ENCODE peak calls at places on chromosomes 2 and 18, in eight cellular contexts. M is body of pancreas, H is left ventricle myocardium inferior, A is adrenal gland, O is AG04450, Y is endodermal cell, Q is GM23338, C is GM12878. U is an unnamed sample.

GRCh38 chr2:128395196-128395595 is 76.5 kb upstream of the HS6ST1 start:
- DNase-seq in M (no peak), H (no peak), A (no peak), O (no peak), Y (peak; percentile 44), Q (no peak), C (no peak), U (no peak)

GRCh38 chr2:71785550-71785951 is 332.2 kb downstream of the DYSF start:
- DNase-seq in M (no peak), H (no peak), A (no peak), O (no peak), Y (peak; percentile 39), Q (no peak), C (no peak), U (peak; percentile 1)

GRCh38 chr18:48655460-48655859 is 116.6 kb downstream of the CTIF start:
- DNase-seq in M (no peak), H (no peak), A (no peak), O (no peak), Y (no peak), Q (no peak), C (no peak), U (no peak)

GRCh38 chr2:96110621-96111256 is 5.6 kb downstream of the ADRA2B start:
- DNase-seq in M (no peak), H (peak; percentile 12), A (no peak), O (no peak), Y (no peak), Q (no peak), C (no peak), U (no peak)

GRCh38 chr2:181126311-181126710 is 145.9 kb downstream of the UBE2E3 start:
- DNase-seq in M (no peak), H (no peak), A (no peak), O (no peak), Y (no peak), Q (no peak), C (no peak), U (no peak)

GRCh38 chr18:57533399-57533884 is 53.1 kb downstream of the FECH start:
- DNase-seq in M (no peak), H (no peak), A (peak; percentile 65), O (no peak), Y (peak; percentile 76), Q (peak; percentile 56), C (no peak), U (no peak)

GRCh38 chr2:45852450-45853150 is 201.1 kb downstream of the PRKCE start:
- DNase-seq in M (no peak), H (no peak), A (no peak), O (no peak), Y (no peak), Q (no peak), C (no peak), U (no peak)

GRCh38 chr2:176843208-176843607 is 369.4 kb upstream of the HNRNPA3 start:
- DNase-seq in M (no peak), H (no peak), A (no peak), O (no peak), Y (no peak), Q (no peak), C (no peak), U (no peak)

GRCh38 chr2:156396126-156396525 is 40.1 kb upstream of the GPD2 start:
- DNase-seq in M (no peak), H (no peak), A (no peak), O (no peak), Y (no peak), Q (no peak), C (peak; percentile 73), U (no peak)

GRCh38 chr2:233247744-233248143 is 3.7 kb upstream of the ATG16L1 start:
- DNase-seq in M (no peak), H (no peak), A (no peak), O (no peak), Y (no peak), Q (no peak), C (no peak), U (no peak)

GRCh38 chr2:28586864-28587263 is 91.0 kb downstream of the PLB1 start:
- DNase-seq in M (no peak), H (no peak), A (no peak), O (no peak), Y (no peak), Q (no peak), C (no peak), U (no peak)

GRCh38 chr18:362914-363295 is 95.1 kb upstream of the THOC1 start:
- DNase-seq in M (no peak), H (no peak), A (no peak), O (no peak), Y (no peak), Q (no peak), C (no peak), U (no peak)

GRCh38 chr2:240231838-240232244 is 91.4 kb upstream of the OTOS start:
- DNase-seq in M (peak; percentile 10), H (no peak), A (peak; percentile 20), O (no peak), Y (peak; percentile 46), Q (no peak), C (no peak), U (peak; percentile 2)

GRCh38 chr2:240233891-240234502 is 93.5 kb upstream of the OTOS start:
- DNase-seq in M (no peak), H (peak; percentile 21), A (no peak), O (no peak), Y (peak; percentile 47), Q (no peak), C (no peak), U (no peak)

GRCh38 chr2:240234503-240234951 is 94.1 kb upstream of the OTOS start:
- DNase-seq in M (peak; percentile 13), H (peak; percentile 14), A (peak; percentile 16), O (no peak), Y (no peak), Q (no peak), C (no peak), U (no peak)

GRCh38 chr2:240232264-240232915 is 91.9 kb upstream of the OTOS start:
- DNase-seq in M (no peak), H (peak; percentile 12), A (peak; percentile 40), O (no peak), Y (no peak), Q (no peak), C (no peak), U (no peak)

DNA sequence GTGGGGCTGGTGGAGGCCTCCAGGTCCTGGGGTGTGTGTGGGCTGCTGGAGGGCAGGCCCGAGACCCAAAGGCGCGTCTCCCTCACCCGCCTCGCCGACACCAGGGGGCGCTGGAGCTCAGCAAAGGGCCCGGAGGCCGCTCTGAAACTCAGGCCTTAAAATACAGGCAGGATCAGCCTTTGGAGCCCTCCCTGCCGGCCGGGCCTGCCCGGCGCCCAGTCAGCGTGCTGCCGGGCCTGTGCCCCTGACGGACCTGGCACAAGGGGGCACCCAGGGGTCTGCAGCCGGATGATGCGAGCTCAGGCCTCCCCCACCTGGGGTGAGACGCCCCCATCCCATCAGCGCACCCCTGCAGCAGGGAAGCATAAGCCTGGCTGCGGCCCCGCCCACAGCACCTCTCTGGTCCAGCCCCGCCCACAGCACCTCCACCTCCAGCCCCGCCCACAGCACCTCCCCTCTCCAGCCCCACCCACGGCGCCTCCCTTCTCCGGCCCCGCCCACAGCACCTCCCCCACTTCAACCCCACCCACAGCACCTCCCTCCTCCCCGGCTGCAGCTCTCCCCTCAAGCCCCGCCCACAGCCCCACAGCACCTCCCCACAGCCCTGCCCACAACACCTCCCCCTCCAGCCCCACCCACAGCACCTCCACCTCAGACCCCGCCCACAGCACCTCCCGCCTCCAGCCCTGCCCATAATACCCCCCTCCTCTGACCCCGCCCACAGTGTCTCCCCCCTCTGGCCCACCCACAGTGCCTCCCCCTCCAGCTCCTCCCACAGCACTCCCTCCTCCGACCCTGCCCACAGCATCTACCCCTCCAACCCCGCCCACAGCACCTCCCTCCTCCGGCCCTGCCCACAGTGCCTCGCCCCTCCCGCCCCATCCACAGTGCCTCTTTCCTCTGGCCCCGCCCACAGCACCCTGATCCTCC is 92.8 kb upstream of the OTOS start:
- DNase-seq in M (peak; percentile 93), H (peak; percentile 85), A (peak; percentile 98), O (no peak), Y (peak; percentile 97), Q (peak; percentile 96), C (no peak), U (peak; percentile 88)
- TF ChIP-seq CTCF in M (peak; percentile 88), H (peak; percentile 89), A (peak; percentile 89), O (peak; percentile 92), Y (peak; percentile 98), Q (peak; percentile 76), C (peak; percentile 46), U (peak; percentile 87)

DNA sequence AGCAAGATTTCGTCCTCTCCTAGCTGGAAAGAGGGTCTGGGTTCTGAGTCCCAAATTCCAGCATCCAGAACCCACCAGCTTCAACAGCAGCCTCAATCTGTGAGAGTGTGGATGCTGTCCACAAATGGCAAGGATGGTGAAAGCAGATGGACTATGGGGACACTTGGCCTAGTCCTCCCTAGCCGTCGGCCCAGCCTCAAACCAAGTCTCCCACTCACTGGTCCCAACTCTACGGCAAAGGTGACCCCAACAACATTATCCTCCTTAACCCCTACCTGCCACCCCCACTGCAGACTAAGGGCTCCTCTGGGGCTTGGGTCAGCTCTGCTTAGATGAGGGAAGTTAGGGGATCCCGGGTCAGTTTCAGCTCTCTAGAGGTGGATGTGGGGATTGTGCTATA is 57.3 kb downstream of the TNS1 start:
- DNase-seq in M (peak; percentile 9), H (no peak), A (no peak), O (no peak), Y (no peak), Q (no peak), C (no peak), U (no peak)
- H3K27ac ChIP-seq in M (no peak overlapping the region), H (peak overlapping the region; percentile 95), A (peak overlapping the region; percentile 46), O (no peak overlapping the region), Y (no peak overlapping the region), Q (no peak overlapping the region), C (no peak overlapping the region), U (no peak overlapping the region)

GRCh38 chr2:42203792-42204191 is 34.6 kb downstream of the EML4 start:
- DNase-seq in M (no peak), H (no peak), A (no peak), O (no peak), Y (no peak), Q (no peak), C (no peak), U (no peak)
- TF ChIP-seq CTCF in M (no peak), H (no peak), A (no peak), O (no peak), Y (no peak), Q (no peak), C (no peak), U (no peak)

GRCh38 chr2:106208874-106209273 is 14.8 kb upstream of the UXS1 start:
- DNase-seq in M (no peak), H (no peak), A (no peak), O (no peak), Y (no peak), Q (no peak), C (no peak), U (no peak)

GRCh38 chr2:106205488-106205887 is 11.4 kb upstream of the UXS1 start:
- DNase-seq in M (no peak), H (no peak), A (no peak), O (no peak), Y (no peak), Q (no peak), C (no peak), U (no peak)

GRCh38 chr2:106207246-106207645 is 13.1 kb upstream of the UXS1 start:
- DNase-seq in M (no peak), H (no peak), A (no peak), O (no peak), Y (no peak), Q (no peak), C (no peak), U (no peak)

DNA sequence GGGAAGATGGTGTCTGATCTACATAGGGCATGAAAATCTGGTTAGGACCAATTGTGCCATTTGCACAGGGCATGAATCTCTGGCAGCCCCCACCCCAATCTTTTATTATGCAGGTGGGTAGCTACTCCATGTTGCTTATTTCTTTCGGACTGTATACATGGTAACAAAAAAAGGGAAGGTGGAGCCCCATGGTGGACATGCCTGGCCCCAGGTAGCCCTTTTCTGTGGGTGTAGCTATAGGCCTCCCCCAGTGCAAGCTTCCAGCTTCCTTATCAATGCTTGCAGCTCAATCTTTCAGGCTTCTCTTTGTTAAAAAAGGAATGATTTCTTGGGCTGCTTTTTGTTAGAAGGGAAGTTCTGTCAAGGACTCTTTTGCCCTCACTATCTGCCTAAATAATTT is 14.3 kb upstream of the UXS1 start:
- DNase-seq in M (no peak), H (no peak), A (no peak), O (no peak), Y (no peak), Q (no peak), C (no peak), U (no peak)
- H3K27ac ChIP-seq in M (no peak overlapping the region), H (no peak overlapping the region), A (no peak overlapping the region), O (no peak overlapping the region), Y (no peak overlapping the region), Q (no peak overlapping the region), C (no peak overlapping the region), U (no peak overlapping the region)